ENCODE peak calls at places on chromosome 19, in ten cellular contexts. B is PC-9, O is testis, M is thoracic aorta, J is aorta, A is vagina, P is mammary epithelial cell, S is lower lobe of right lung, X is IMR-90, Z is ovary. U is an unnamed sample.

GRCh38 chr19:6529351-6529750 is 1.5 kb upstream of the TNFSF9 start:
- DNase-seq in B (no peak), O (no peak), M (no peak), J (no peak), A (no peak), P (no peak), S (no peak), X (no peak), Z (no peak), U (no peak)

GRCh38 chr19:2428756-2429711 is 1.6 kb upstream of the TIMM13 start:
- DNase-seq in B (no peak), O (no peak), M (no peak), J (no peak), A (no peak), P (no peak), S (no peak), X (no peak), Z (peak; percentile 40), U (peak; percentile 60)

GRCh38 chr19:47032171-47032811 is 12.7 kb downstream of the NPAS1 start:
- DNase-seq in B (peak; percentile 67), O (peak; percentile 52), M (no peak), J (no peak), A (no peak), P (peak; percentile 33), S (peak; percentile 67), X (no peak), Z (no peak), U (peak; percentile 70)

GRCh38 chr19:2483484-2484151 is 7.7 kb downstream of the GADD45B start:
- DNase-seq in B (no peak), O (no peak), M (no peak), J (no peak), A (no peak), P (no peak), S (no peak), X (no peak), Z (no peak), U (no peak)

GRCh38 chr19:21202865-21203494 is 61.1 kb downstream of the ZNF431 start:
- DNase-seq in B (peak; percentile 15), O (peak; percentile 41), M (no peak), J (no peak), A (no peak), P (peak; percentile 38), S (no peak), X (peak; percentile 14), Z (no peak), U (no peak)

GRCh38 chr19:42426643-42427042 is 545 bp downstream of the LIPE start:
- DNase-seq in B (no peak), O (no peak), M (no peak), J (no peak), A (no peak), P (no peak), S (no peak), X (no peak), Z (no peak), U (no peak)

GRCh38 chr19:3577741-3578344 is 5.1 kb downstream of the HMG20B start:
- DNase-seq in B (no peak), O (no peak), M (no peak), J (peak; percentile 56), A (no peak), P (no peak), S (no peak), X (no peak), Z (no peak), U (peak; percentile 33)

GRCh38 chr19:47755065-47755761 is 9.9 kb downstream of the NOP53 start:
- DNase-seq in B (no peak), O (no peak), M (no peak), J (no peak), A (no peak), P (no peak), S (no peak), X (no peak), Z (no peak), U (no peak)

GRCh38 chr19:46378268-46378667 is 31.4 kb downstream of the PPP5C start:
- DNase-seq in B (no peak), O (no peak), M (no peak), J (no peak), A (no peak), P (no peak), S (no peak), X (peak; percentile 81), Z (no peak), U (no peak)

GRCh38 chr19:18802354-18802753 is 11.2 kb upstream of the COMP start:
- DNase-seq in B (no peak), O (peak; percentile 55), M (no peak), J (no peak), A (no peak), P (no peak), S (no peak), X (no peak), Z (no peak), U (no peak)
- H3K4me1 ChIP-seq in B (no peaks in the 10 kb centered on the region), O (no peaks in the 10 kb centered on the region), M (no peaks in the 10 kb centered on the region), J (no peaks in the 10 kb centered on the region), A (no peaks in the 10 kb centered on the region), P (no peaks in the 10 kb centered on the region), S (no peaks in the 10 kb centered on the region), X (no peaks in the 10 kb centered on the region), Z (no peaks in the 10 kb centered on the region), U (no peaks in the 10 kb centered on the region)

GRCh38 chr19:53883741-53884140 is 1.7 kb downstream of the PRKCG start:
- DNase-seq in B (no peak), O (no peak), M (no peak), J (no peak), A (no peak), P (no peak), S (no peak), X (no peak), Z (no peak), U (no peak)
- H3K27ac ChIP-seq in B (no peak overlapping the region), O (no peak overlapping the region), M (no peak overlapping the region), J (no peak overlapping the region), A (no peak overlapping the region), P (no peak overlapping the region), S (no peak overlapping the region), X (no peak overlapping the region), Z (no peak overlapping the region), U (no peak overlapping the region)

GRCh38 chr19:55498246-55498645 is 10.0 kb downstream of the SSC5D start:
- DNase-seq in B (no peak), O (no peak), M (no peak), J (no peak), A (no peak), P (no peak), S (no peak), X (no peak), Z (no peak), U (no peak)

GRCh38 chr19:55494172-55494761 is 6.0 kb downstream of the SSC5D start:
- DNase-seq in B (no peak), O (peak; percentile 74), M (no peak), J (peak; percentile 66), A (no peak), P (no peak), S (peak; percentile 44), X (peak; percentile 75), Z (peak; percentile 90), U (peak; percentile 88)

GRCh38 chr19:55493650-55494171 is 5.5 kb downstream of the SSC5D start:
- DNase-seq in B (no peak), O (no peak), M (no peak), J (peak; percentile 57), A (no peak), P (no peak), S (no peak), X (no peak), Z (peak; percentile 69), U (peak; percentile 60)

GRCh38 chr19:55497777-55498176 is 9.5 kb downstream of the SSC5D start:
- DNase-seq in B (no peak), O (no peak), M (no peak), J (no peak), A (no peak), P (no peak), S (peak; percentile 30), X (no peak), Z (no peak), U (no peak)

GRCh38 chr19:55495646-55496349 is 7.6 kb downstream of the SSC5D start:
- DNase-seq in B (peak; percentile 83), O (no peak), M (no peak), J (no peak), A (no peak), P (no peak), S (peak; percentile 26), X (no peak), Z (no peak), U (peak; percentile 33)
- H3K27me3 ChIP-seq in B (peaks cover 15% of the 10 kb centered on the region), O (no peaks in the 10 kb centered on the region), M (no peaks in the 10 kb centered on the region), J (no peaks in the 10 kb centered on the region), A (no peaks in the 10 kb centered on the region), P (peaks cover 4% of the 10 kb centered on the region), S (peaks cover 10% of the 10 kb centered on the region), X (no peaks in the 10 kb centered on the region), Z (no peaks in the 10 kb centered on the region), U (no peaks in the 10 kb centered on the region)

GRCh38 chr19:40601061-40601973 is at the start of gene LTBP4:
- DNase-seq in B (no peak), O (no peak), M (no peak), J (peak; percentile 78), A (no peak), P (no peak), S (no peak), X (no peak), Z (peak; percentile 91), U (peak; percentile 94)

GRCh38 chr19:40598121-40598917 is 2.9 kb upstream of the LTBP4 start:
- DNase-seq in B (peak; percentile 89), O (peak; percentile 94), M (peak; percentile 69), J (peak; percentile 91), A (no peak), P (peak; percentile 70), S (peak; percentile 90), X (peak; percentile 87), Z (peak; percentile 94), U (peak; percentile 86)

GRCh38 chr19:40599331-40600085 is 1.7 kb upstream of the LTBP4 start:
- DNase-seq in B (no peak), O (no peak), M (no peak), J (peak; percentile 50), A (no peak), P (no peak), S (no peak), X (no peak), Z (peak; percentile 57), U (no peak)

GRCh38 chr19:40598918-40599307 is 2.3 kb upstream of the LTBP4 start:
- DNase-seq in B (no peak), O (no peak), M (no peak), J (no peak), A (no peak), P (no peak), S (no peak), X (no peak), Z (no peak), U (no peak)

GRCh38 chr19:40600086-40600917 is 867 bp upstream of the LTBP4 start:
- DNase-seq in B (no peak), O (no peak), M (no peak), J (peak; percentile 57), A (no peak), P (no peak), S (no peak), X (no peak), Z (peak; percentile 69), U (peak; percentile 89)
- H3K4me1 ChIP-seq in B (peaks cover 42% of the 10 kb centered on the region), O (peaks cover 44% of the 10 kb centered on the region), M (peaks cover 47% of the 10 kb centered on the region), J (no peaks in the 10 kb centered on the region), A (peaks cover 76% of the 10 kb centered on the region), P (peaks cover 49% of the 10 kb centered on the region), S (peaks cover 79% of the 10 kb centered on the region), X (peaks cover 18% of the 10 kb centered on the region), Z (peaks cover 12% of the 10 kb centered on the region), U (peaks cover 4% of the 10 kb centered on the region)

DNA sequence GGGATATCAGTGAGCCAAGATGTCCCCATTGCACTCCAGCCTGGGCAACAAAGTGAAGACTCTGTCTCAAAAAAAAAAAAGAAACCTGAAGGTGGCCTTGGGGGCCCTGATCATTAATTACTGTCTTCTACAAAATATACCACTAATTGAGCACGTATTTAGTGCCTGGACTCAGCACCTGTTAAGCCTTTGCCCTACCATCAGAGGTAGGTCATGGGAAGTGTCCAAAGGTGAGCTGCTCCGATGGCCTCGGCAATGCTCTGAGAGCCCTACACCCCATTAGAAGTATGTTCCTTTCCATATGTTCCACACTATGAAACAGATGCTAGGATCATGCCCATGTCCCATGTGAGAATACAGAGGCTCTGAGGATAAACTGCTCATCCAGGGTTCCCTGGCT is 20.9 kb downstream of the NOSIP start:
- DNase-seq in B (no peak), O (no peak), M (no peak), J (no peak), A (no peak), P (no peak), S (no peak), X (no peak), Z (no peak), U (no peak)
- H3K27ac ChIP-seq in B (no peak overlapping the region), O (no peak overlapping the region), M (no peak overlapping the region), J (no peak overlapping the region), A (no peak overlapping the region), P (no peak overlapping the region), S (no peak overlapping the region), X (no peak overlapping the region), Z (no peak overlapping the region), U (no peak overlapping the region)